ENCODE peak calls at places on chromosomes 13 and 19, in five cellular contexts. N is lower leg skin; K is activated T-cell treated with anti-CD3 and anti-CD28 coated beads, Interleukin-2, amount 50 U/mL, for 4 hours; Z is GM13977; L is SIG-M5. C is an unnamed sample.

GRCh38 chr13:111394211-111394922 is 73.9 kb downstream of the TEX29 start:
- DNase-seq in Z (no peak), K (no peak), N (peak; percentile 82), L (no peak), C (no peak)

GRCh38 chr19:5973867-5974635 is 3.9 kb downstream of the RANBP3 start:
- DNase-seq in N (no peak), Z (no peak), K (no peak), L (no peak), C (no peak)

GRCh38 chr19:383922-384800 is 24.8 kb downstream of the C2CD4C start:
- DNase-seq in N (peak; percentile 77), Z (no peak), K (no peak), L (no peak), C (no peak)

GRCh38 chr19:52679598-52679997 is 41.4 kb upstream of the ZNF83 start:
- DNase-seq in L (no peak), N (peak; percentile 18), Z (no peak), K (no peak), C (no peak)

GRCh38 chr19:8367327-8368001 is 3.5 kb downstream of the ANGPTL4 start:
- DNase-seq in Z (no peak), L (no peak), K (no peak), N (peak; percentile 97), C (no peak)

GRCh38 chr13:34623331-34623730 is 318.7 kb upstream of the NBEA start:
- DNase-seq in L (no peak), K (no peak), Z (no peak), N (no peak), C (no peak)

GRCh38 chr13:110965038-110965754 is 50.3 kb upstream of the ANKRD10 start:
- DNase-seq in N (no peak), K (no peak), L (peak; percentile 72), Z (no peak), C (no peak)

GRCh38 chr13:21326155-21327030 is 132.7 kb downstream of the ZDHHC20 start:
- DNase-seq in Z (no peak), L (no peak), K (peak; percentile 12), N (no peak), C (no peak)

GRCh38 chr19:8475005-8475404 is 27.4 kb downstream of the PRAM1 start:
- DNase-seq in K (no peak), Z (no peak), L (no peak), N (no peak), C (no peak)

GRCh38 chr19:39613597-39613996 is 11.3 kb downstream of the LGALS13 start:
- DNase-seq in N (no peak), Z (no peak), K (no peak), L (no peak), C (no peak)

GRCh38 chr19:44260343-44260681 is 626 bp downstream of the ZNF233 start:
- DNase-seq in Z (no peak), K (no peak), L (no peak), N (no peak), C (no peak)

GRCh38 chr19:46963093-46963734 is 56.4 kb upstream of the NPAS1 start:
- DNase-seq in K (no peak), N (no peak), L (no peak), Z (no peak), C (no peak)